ENCODE peak calls at places on chromosomes 3 and 15, in five cellular contexts. V, Y, U, W and K are unnamed samples.

GRCh38 chr3:16254933-16255725 is 9.6 kb downstream of the DPH3 start:
- DNase-seq in V (no peak), Y (no peak), U (no peak), W (no peak), K (no peak)

GRCh38 chr3:61451841-61452240 is 109.5 kb upstream of the PTPRG start:
- DNase-seq in V (no peak), Y (no peak), U (no peak), W (no peak), K (no peak)

GRCh38 chr3:67986703-67987102 is 332.3 kb upstream of the SUCLG2 start:
- DNase-seq in V (no peak), Y (no peak), U (no peak), W (no peak), K (no peak)

GRCh38 chr15:98700501-98700900 is 52.2 kb downstream of the IGF1R start:
- DNase-seq in V (no peak), Y (no peak), U (no peak), W (no peak), K (no peak)

GRCh38 chr3:141368062-141368924 is at the start of gene ZBTB38:
- DNase-seq in V (peak; percentile 95), Y (peak; percentile 82), U (peak; percentile 87), W (peak; percentile 79), K (peak; percentile 65)

GRCh38 chr15:45347033-45347432 is 31.3 kb downstream of the GATM start:
- DNase-seq in V (no peak), Y (no peak), U (no peak), W (no peak), K (no peak)

GRCh38 chr3:44114142-44114541 is 127.5 kb upstream of the TOPAZ1 start:
- DNase-seq in V (peak; percentile 42), Y (peak; percentile 58), U (peak; percentile 83), W (peak; percentile 19), K (peak; percentile 61)

GRCh38 chr3:102662223-102662622 is 227.4 kb downstream of the ZPLD1 start:
- DNase-seq in V (no peak), Y (no peak), U (no peak), W (no peak), K (no peak)

GRCh38 chr3:37096292-37096691 is 78.1 kb downstream of the LRRFIP2 start:
- DNase-seq in V (no peak), Y (no peak), U (peak; percentile 50), W (no peak), K (no peak)

GRCh38 chr15:41256577-41257038 is 25.5 kb downstream of the CHP1 start:
- DNase-seq in V (no peak), Y (peak; percentile 42), U (no peak), W (no peak), K (peak; percentile 71)

GRCh38 chr15:70778258-70779076 is 15.1 kb upstream of the UACA start:
- DNase-seq in V (no peak), Y (no peak), U (no peak), W (no peak), K (no peak)

GRCh38 chr3:90092994-90093393 is 985.6 kb downstream of the EPHA3 start:
- DNase-seq in V (no peak), Y (no peak), U (peak; percentile 48), W (no peak), K (peak; percentile 9)

GRCh38 chr3:183099838-183100204 is 525 bp upstream of the MCCC1 start:
- DNase-seq in V (no peak), Y (no peak), U (no peak), W (no peak), K (no peak)

GRCh38 chr15:69175536-69175935 is 15.1 kb downstream of the GLCE start:
- DNase-seq in V (no peak), Y (no peak), U (no peak), W (no peak), K (no peak)

GRCh38 chr15:28890711-28891495 is 5.1 kb downstream of the APBA2 start:
- DNase-seq in V (no peak), Y (no peak), U (no peak), W (no peak), K (peak; percentile 55)

GRCh38 chr15:40445411-40446055 is 4.8 kb downstream of the BAHD1 start:
- DNase-seq in V (no peak), Y (no peak), U (peak; percentile 42), W (no peak), K (no peak)

GRCh38 chr3:178308696-178309278 is 227.4 kb upstream of the KCNMB2 start:
- DNase-seq in V (no peak), Y (no peak), U (no peak), W (no peak), K (no peak)

GRCh38 chr3:195818301-195818700 is 6.6 kb upstream of the MUC4 start:
- DNase-seq in V (no peak), Y (no peak), U (no peak), W (no peak), K (no peak)
- H3K4me3 ChIP-seq in V (no peak overlapping the region), Y (no peak overlapping the region), U (no peak overlapping the region), W (no peak overlapping the region), K (no peak overlapping the region)

DNA sequence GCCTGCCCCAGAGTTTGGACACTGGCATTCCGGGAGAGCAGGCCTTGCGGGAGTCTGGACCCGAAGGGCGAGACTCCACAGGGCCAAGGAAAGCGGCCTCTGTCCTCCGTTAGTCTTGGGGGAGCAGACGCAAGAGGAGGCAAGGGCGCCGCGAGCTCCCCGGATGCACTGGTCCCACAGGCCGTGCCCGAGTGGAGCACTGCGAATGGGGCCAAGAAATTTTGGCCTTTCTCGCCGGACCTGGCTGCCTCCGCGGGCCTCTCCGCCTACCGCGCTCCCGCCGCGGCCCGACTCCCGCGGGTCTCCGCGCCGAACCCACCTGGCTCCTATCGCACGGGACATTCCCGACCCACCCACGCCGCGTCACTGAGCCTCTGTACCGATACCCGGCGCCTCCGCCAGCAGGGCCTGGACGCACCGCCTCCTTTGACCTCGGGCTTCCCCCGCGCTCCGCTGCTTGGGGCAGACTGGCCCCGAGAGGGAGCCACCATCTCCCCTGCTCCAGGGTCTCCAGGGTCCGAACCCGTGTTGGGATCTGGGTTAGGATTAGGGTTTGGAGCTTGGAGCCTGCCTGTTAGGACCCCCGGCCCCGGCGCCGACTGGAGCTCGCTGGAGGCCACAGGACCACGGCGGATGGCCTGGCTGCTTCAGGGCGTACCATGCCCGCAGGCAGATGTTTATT is 11.8 kb downstream of the SHOX2 start:
- DNase-seq in V (no peak), Y (no peak), U (peak; percentile 78), W (peak; percentile 60), K (no peak)
- TF ChIP-seq CTCF in V (no peak), Y (no peak), U (peak; percentile 52), W (peak; percentile 54), K (no peak)

GRCh38 chr15:25394893-25395292 is 43.9 kb downstream of the UBE3A start:
- DNase-seq in V (no peak), Y (no peak), U (no peak), W (no peak), K (no peak)
- H3K4me3 ChIP-seq in V (no peak overlapping the region), Y (no peak overlapping the region), U (no peak overlapping the region), W (no peak overlapping the region), K (no peak overlapping the region)

GRCh38 chr3:127691974-127692373 is 19.2 kb downstream of the ABTB1 start:
- DNase-seq in V (no peak), Y (no peak), U (no peak), W (no peak), K (no peak)

GRCh38 chr3:127692501-127693335 is 20.0 kb downstream of the ABTB1 start:
- DNase-seq in V (no peak), Y (no peak), U (no peak), W (no peak), K (no peak)

GRCh38 chr3:127693336-127693843 is 20.6 kb downstream of the ABTB1 start:
- DNase-seq in V (no peak), Y (no peak), U (no peak), W (no peak), K (no peak)

GRCh38 chr3:127697531-127698240 is 24.9 kb downstream of the ABTB1 start:
- DNase-seq in V (peak; percentile 50), Y (peak; percentile 83), U (peak; percentile 81), W (no peak), K (peak; percentile 73)

DNA sequence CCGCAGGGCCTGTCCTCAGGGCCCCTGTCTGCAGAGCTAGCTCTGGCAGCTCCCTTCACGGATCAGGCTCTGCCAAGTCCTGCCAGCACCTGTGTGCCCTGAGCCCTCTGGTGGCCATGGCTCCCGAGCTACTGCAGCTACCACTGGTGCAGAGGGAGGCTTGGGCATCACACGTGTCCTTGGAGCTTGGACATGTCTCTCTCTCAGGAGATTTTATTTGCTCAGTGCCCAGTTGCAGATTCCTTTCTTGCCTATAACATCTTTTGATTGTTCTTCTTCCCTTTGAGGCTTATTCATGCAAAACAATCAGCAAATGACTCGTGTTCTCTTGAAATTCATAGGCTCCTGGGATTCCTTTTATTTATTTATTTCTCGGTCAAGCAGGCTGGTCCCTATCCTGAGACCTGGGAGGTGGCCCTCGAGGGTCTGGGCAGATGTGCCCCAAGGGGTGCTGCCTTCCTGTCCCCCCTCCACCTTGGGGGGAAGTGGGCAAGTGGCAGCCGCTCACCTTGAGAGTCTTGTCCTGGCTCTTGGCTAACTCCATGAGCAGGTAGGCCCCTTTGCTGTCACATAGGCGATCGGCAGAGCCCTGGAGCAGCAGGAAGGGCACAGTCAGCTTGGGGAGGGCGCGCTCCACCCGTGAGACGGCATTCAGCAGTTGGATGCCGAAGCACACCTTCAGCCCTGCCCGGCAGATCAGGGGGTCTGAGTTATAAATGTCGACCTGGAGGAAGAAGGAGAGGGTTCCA is 21.9 kb downstream of the ABTB1 start:
- DNase-seq in V (peak; percentile 38), Y (peak; percentile 89), U (peak; percentile 71), W (no peak), K (no peak)
- TF ChIP-seq CTCF in V (peak; percentile 49), Y (peak; percentile 49), U (peak; percentile 67), W (peak; percentile 45), K (peak; percentile 14)

GRCh38 chr3:196409409-196409808 is 22.8 kb downstream of the UBXN7 start:
- DNase-seq in V (no peak), Y (no peak), U (no peak), W (no peak), K (no peak)

GRCh38 chr3:196408565-196409300 is 23.5 kb downstream of the UBXN7 start:
- DNase-seq in V (no peak), Y (no peak), U (no peak), W (no peak), K (no peak)

GRCh38 chr3:196412704-196413103 is 19.5 kb downstream of the UBXN7 start:
- DNase-seq in V (no peak), Y (no peak), U (no peak), W (peak; percentile 38), K (no peak)

GRCh38 chr3:196406806-196407470 is 25.3 kb downstream of the UBXN7 start:
- DNase-seq in V (no peak), Y (no peak), U (peak; percentile 50), W (no peak), K (peak; percentile 69)
- H3K4me3 ChIP-seq in V (no peak overlapping the region), Y (no peak overlapping the region), U (no peak overlapping the region), W (no peak overlapping the region), K (no peak overlapping the region)